ENCODE peak calls at places on chromosome 10, in four cellular contexts. One of them, this sample, is unnamed.

GRCh38 chr10:30435068-30435422 is 1.1 kb downstream of the MAP3K8 start:
- DNase-seq in amniotic epithelial cell: peak; percentile 67
- DNase-seq in ACHN: no peak
- DNase-seq in stimulated activated CD8-positive, alpha-beta memory T cell treated with anti-CD3 and anti-CD28 coated beads, Interleukin-12 subunit alpha, Interleukin-12 subunit beta, amount 100 ng/mL, for 4 hours: no peak
- DNase-seq in this sample: peak; percentile 36

GRCh38 chr10:86586516-86586915 is 64.9 kb upstream of the WAPL start:
- DNase-seq in amniotic epithelial cell: no peak
- DNase-seq in ACHN: no peak
- DNase-seq in stimulated activated CD8-positive, alpha-beta memory T cell treated with anti-CD3 and anti-CD28 coated beads, Interleukin-12 subunit alpha, Interleukin-12 subunit beta, amount 100 ng/mL, for 4 hours: no peak
- DNase-seq in this sample: no peak

GRCh38 chr10:119370972-119371703 is 163.8 kb downstream of the GRK5 start:
- DNase-seq in amniotic epithelial cell: no peak
- DNase-seq in ACHN: no peak
- DNase-seq in stimulated activated CD8-positive, alpha-beta memory T cell treated with anti-CD3 and anti-CD28 coated beads, Interleukin-12 subunit alpha, Interleukin-12 subunit beta, amount 100 ng/mL, for 4 hours: no peak
- DNase-seq in this sample: peak; percentile 16

GRCh38 chr10:119665901-119666708 is 14.9 kb downstream of the BAG3 start:
- DNase-seq in amniotic epithelial cell: peak; percentile 45
- DNase-seq in ACHN: peak; percentile 21
- DNase-seq in stimulated activated CD8-positive, alpha-beta memory T cell treated with anti-CD3 and anti-CD28 coated beads, Interleukin-12 subunit alpha, Interleukin-12 subunit beta, amount 100 ng/mL, for 4 hours: no peak
- DNase-seq in this sample: no peak

GRCh38 chr10:113550365-113550764 is 2.5 kb upstream of the HABP2 start:
- DNase-seq in amniotic epithelial cell: peak; percentile 2
- DNase-seq in ACHN: peak; percentile 59
- DNase-seq in stimulated activated CD8-positive, alpha-beta memory T cell treated with anti-CD3 and anti-CD28 coated beads, Interleukin-12 subunit alpha, Interleukin-12 subunit beta, amount 100 ng/mL, for 4 hours: no peak
- DNase-seq in this sample: peak; percentile 94

GRCh38 chr10:86103391-86104101 is 263.0 kb downstream of the GRID1 start:
- DNase-seq in amniotic epithelial cell: no peak
- DNase-seq in ACHN: no peak
- DNase-seq in stimulated activated CD8-positive, alpha-beta memory T cell treated with anti-CD3 and anti-CD28 coated beads, Interleukin-12 subunit alpha, Interleukin-12 subunit beta, amount 100 ng/mL, for 4 hours: no peak
- DNase-seq in this sample: no peak

GRCh38 chr10:18238875-18239485 is 98.8 kb downstream of the CACNB2 start:
- DNase-seq in amniotic epithelial cell: peak; percentile 60
- DNase-seq in ACHN: peak; percentile 26
- DNase-seq in stimulated activated CD8-positive, alpha-beta memory T cell treated with anti-CD3 and anti-CD28 coated beads, Interleukin-12 subunit alpha, Interleukin-12 subunit beta, amount 100 ng/mL, for 4 hours: no peak
- DNase-seq in this sample: peak; percentile 58

GRCh38 chr10:85916192-85916747 is 450.3 kb downstream of the GRID1 start:
- DNase-seq in amniotic epithelial cell: no peak
- DNase-seq in ACHN: no peak
- DNase-seq in stimulated activated CD8-positive, alpha-beta memory T cell treated with anti-CD3 and anti-CD28 coated beads, Interleukin-12 subunit alpha, Interleukin-12 subunit beta, amount 100 ng/mL, for 4 hours: no peak
- DNase-seq in this sample: no peak

GRCh38 chr10:17257466-17258321 is 29.7 kb downstream of the VIM start:
- DNase-seq in amniotic epithelial cell: peak; percentile 70
- DNase-seq in ACHN: peak; percentile 66
- DNase-seq in stimulated activated CD8-positive, alpha-beta memory T cell treated with anti-CD3 and anti-CD28 coated beads, Interleukin-12 subunit alpha, Interleukin-12 subunit beta, amount 100 ng/mL, for 4 hours: no peak
- DNase-seq in this sample: peak; percentile 77

GRCh38 chr10:92240289-92241157 is 50.4 kb downstream of the CPEB3 start:
- DNase-seq in amniotic epithelial cell: peak; percentile 79
- DNase-seq in ACHN: peak; percentile 57
- DNase-seq in stimulated activated CD8-positive, alpha-beta memory T cell treated with anti-CD3 and anti-CD28 coated beads, Interleukin-12 subunit alpha, Interleukin-12 subunit beta, amount 100 ng/mL, for 4 hours: peak; percentile 6
- DNase-seq in this sample: peak; percentile 71

GRCh38 chr10:117496031-117496430 is 46.5 kb upstream of the EMX2 start:
- DNase-seq in amniotic epithelial cell: no peak
- DNase-seq in ACHN: no peak
- DNase-seq in stimulated activated CD8-positive, alpha-beta memory T cell treated with anti-CD3 and anti-CD28 coated beads, Interleukin-12 subunit alpha, Interleukin-12 subunit beta, amount 100 ng/mL, for 4 hours: no peak
- DNase-seq in this sample: no peak

GRCh38 chr10:33233635-33234034 is 100.8 kb downstream of the NRP1 start:
- DNase-seq in amniotic epithelial cell: no peak
- DNase-seq in ACHN: no peak
- DNase-seq in stimulated activated CD8-positive, alpha-beta memory T cell treated with anti-CD3 and anti-CD28 coated beads, Interleukin-12 subunit alpha, Interleukin-12 subunit beta, amount 100 ng/mL, for 4 hours: no peak
- DNase-seq in this sample: no peak

GRCh38 chr10:79246209-79246581 is 101.1 kb upstream of the PPIF start:
- DNase-seq in amniotic epithelial cell: no peak
- DNase-seq in ACHN: no peak
- DNase-seq in stimulated activated CD8-positive, alpha-beta memory T cell treated with anti-CD3 and anti-CD28 coated beads, Interleukin-12 subunit alpha, Interleukin-12 subunit beta, amount 100 ng/mL, for 4 hours: no peak
- DNase-seq in this sample: no peak

GRCh38 chr10:34581871-34582532 is 233.1 kb downstream of the PARD3 start:
- DNase-seq in amniotic epithelial cell: peak; percentile 70
- DNase-seq in ACHN: no peak
- DNase-seq in stimulated activated CD8-positive, alpha-beta memory T cell treated with anti-CD3 and anti-CD28 coated beads, Interleukin-12 subunit alpha, Interleukin-12 subunit beta, amount 100 ng/mL, for 4 hours: no peak
- DNase-seq in this sample: peak; percentile 78

GRCh38 chr10:131025333-131025732 is 286.2 kb downstream of the TCERG1L start:
- DNase-seq in amniotic epithelial cell: no peak
- DNase-seq in ACHN: no peak
- DNase-seq in stimulated activated CD8-positive, alpha-beta memory T cell treated with anti-CD3 and anti-CD28 coated beads, Interleukin-12 subunit alpha, Interleukin-12 subunit beta, amount 100 ng/mL, for 4 hours: no peak
- DNase-seq in this sample: no peak

GRCh38 chr10:77692782-77693181 is 55.2 kb upstream of the KCNMA1 start:
- DNase-seq in amniotic epithelial cell: no peak
- DNase-seq in ACHN: no peak
- DNase-seq in stimulated activated CD8-positive, alpha-beta memory T cell treated with anti-CD3 and anti-CD28 coated beads, Interleukin-12 subunit alpha, Interleukin-12 subunit beta, amount 100 ng/mL, for 4 hours: no peak
- DNase-seq in this sample: peak; percentile 79

GRCh38 chr10:122647383-122647968 is 52.2 kb downstream of the C10orf120 start:
- DNase-seq in amniotic epithelial cell: no peak
- DNase-seq in ACHN: no peak
- DNase-seq in stimulated activated CD8-positive, alpha-beta memory T cell treated with anti-CD3 and anti-CD28 coated beads, Interleukin-12 subunit alpha, Interleukin-12 subunit beta, amount 100 ng/mL, for 4 hours: no peak
- DNase-seq in this sample: no peak

GRCh38 chr10:27683226-27683625 is 62.4 kb downstream of the MKX start:
- DNase-seq in amniotic epithelial cell: no peak
- DNase-seq in ACHN: no peak
- DNase-seq in stimulated activated CD8-positive, alpha-beta memory T cell treated with anti-CD3 and anti-CD28 coated beads, Interleukin-12 subunit alpha, Interleukin-12 subunit beta, amount 100 ng/mL, for 4 hours: no peak
- DNase-seq in this sample: no peak